ENCODE peak calls at places on chromosomes 16 and 17, in ten cellular contexts. W, N, T, P, M, B, Z, I, K and Y are unnamed samples.

GRCh38 chr17:32143525-32143865 is 1.2 kb downstream of the RHOT1 start:
- DNase-seq in W (no peak), N (no peak), T (no peak), P (no peak), M (no peak), B (no peak), Z (no peak), I (no peak), K (no peak), Y (no peak)

GRCh38 chr17:58006563-58006923 is 503 bp downstream of the SRSF1 start:
- DNase-seq in W (peak), N (peak), T (peak), P (peak), M (peak), B (peak), Z (peak), I (peak), K (peak), Y (peak)

GRCh38 chr17:2366747-2367494 is 29.6 kb downstream of the SGSM2 start:
- DNase-seq in W (no peak), N (no peak), T (no peak), P (no peak), M (peak), B (no peak), Z (no peak), I (no peak), K (peak), Y (no peak)

GRCh38 chr17:39704821-39705551 is 5.1 kb downstream of the ERBB2 start:
- DNase-seq in W (no peak), N (no peak), T (no peak), P (peak), M (no peak), B (no peak), Z (no peak), I (no peak), K (no peak), Y (no peak)

GRCh38 chr17:57344261-57344660 is 87.9 kb downstream of the MSI2 start:
- DNase-seq in W (no peak), N (no peak), T (no peak), P (no peak), M (no peak), B (no peak), Z (no peak), I (no peak), K (no peak), Y (no peak)

GRCh38 chr17:76261421-76262215 is 3.5 kb upstream of the UBALD2 start:
- DNase-seq in W (no peak), N (no peak), T (no peak), P (no peak), M (no peak), B (no peak), Z (no peak), I (peak), K (no peak), Y (no peak)

GRCh38 chr17:47818002-47818695 is 3.4 kb downstream of the OSBPL7 start:
- DNase-seq in W (no peak), N (no peak), T (no peak), P (no peak), M (peak), B (no peak), Z (no peak), I (no peak), K (peak), Y (no peak)

GRCh38 chr16:12290165-12290564 is 313.6 kb downstream of the SNX29 start:
- DNase-seq in W (no peak), N (no peak), T (no peak), P (no peak), M (no peak), B (no peak), Z (no peak), I (peak), K (no peak), Y (no peak)

GRCh38 chr17:37327341-37328090 is 48.3 kb upstream of the C17orf78 start:
- DNase-seq in W (no peak), N (no peak), T (peak), P (no peak), M (no peak), B (no peak), Z (no peak), I (no peak), K (no peak), Y (no peak)

GRCh38 chr17:16817201-16817600 is 127.2 kb downstream of the CCDC144A start:
- DNase-seq in W (no peak), N (no peak), T (no peak), P (no peak), M (no peak), B (no peak), Z (no peak), I (no peak), K (no peak), Y (no peak)

GRCh38 chr17:28470266-28471126 is 2.9 kb upstream of the SLC13A2 start:
- DNase-seq in W (peak), N (no peak), T (no peak), P (no peak), M (no peak), B (no peak), Z (no peak), I (no peak), K (no peak), Y (no peak)

GRCh38 chr17:77927777-77928518 is 30.6 kb upstream of the TNRC6C start:
- DNase-seq in W (no peak), N (peak), T (no peak), P (no peak), M (no peak), B (no peak), Z (no peak), I (no peak), K (no peak), Y (no peak)

GRCh38 chr16:69273009-69273408 is 38.1 kb upstream of the VPS4A start:
- DNase-seq in W (no peak), N (no peak), T (peak), P (no peak), M (no peak), B (no peak), Z (no peak), I (no peak), K (no peak), Y (no peak)

GRCh38 chr17:63571632-63572310 is 21.5 kb downstream of the DCAF7 start:
- DNase-seq in W (no peak), N (no peak), T (peak), P (no peak), M (no peak), B (no peak), Z (no peak), I (no peak), K (no peak), Y (no peak)

GRCh38 chr16:85128079-85128837 is 16.0 kb upstream of the CIBAR2 start:
- DNase-seq in W (no peak), N (no peak), T (no peak), P (no peak), M (no peak), B (no peak), Z (no peak), I (no peak), K (no peak), Y (no peak)

GRCh38 chr17:62875296-62875695 is 67.2 kb upstream of the MARCHF10 start:
- DNase-seq in W (no peak), N (no peak), T (no peak), P (no peak), M (no peak), B (no peak), Z (no peak), I (no peak), K (no peak), Y (no peak)

GRCh38 chr16:81357711-81358270 is 43.0 kb downstream of the GAN start:
- DNase-seq in W (no peak), N (no peak), T (no peak), P (no peak), M (no peak), B (no peak), Z (no peak), I (no peak), K (no peak), Y (no peak)

GRCh38 chr17:30824002-30824355 is 513 bp downstream of the CRLF3 start:
- DNase-seq in W (peak), N (peak), T (no peak), P (no peak), M (peak), B (no peak), Z (no peak), I (peak), K (no peak), Y (no peak)

DNA sequence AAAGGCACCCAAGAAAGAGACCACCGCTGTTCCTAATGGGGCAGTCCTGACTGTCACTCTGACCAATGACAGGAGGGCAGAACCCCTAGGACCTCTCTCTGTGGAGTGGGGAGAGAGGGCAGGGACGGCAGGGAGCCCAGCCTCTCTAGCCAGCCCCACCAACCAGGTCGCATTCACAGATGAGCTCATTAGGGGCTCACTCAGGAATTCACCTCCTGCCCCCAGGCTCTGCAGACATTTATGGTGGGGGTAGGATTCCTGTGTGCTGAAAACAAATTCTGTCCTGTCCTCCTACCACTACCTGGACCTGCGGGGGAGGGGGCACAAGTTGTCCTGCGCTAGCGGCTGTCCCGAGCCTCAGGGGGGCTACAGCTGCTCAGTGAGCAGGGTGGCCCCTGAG is 27.7 kb upstream of the GPRC5C start:
- DNase-seq in W (no peak), N (no peak), T (no peak), P (no peak), M (no peak), B (no peak), Z (no peak), I (no peak), K (no peak), Y (no peak)
- H3K27ac ChIP-seq in W (no peak), N (no peak), T (no peak), P (no peak), M (no peak), B (no peak), Z (no peak), I (no peak), K (no peak), Y (peak)

DNA sequence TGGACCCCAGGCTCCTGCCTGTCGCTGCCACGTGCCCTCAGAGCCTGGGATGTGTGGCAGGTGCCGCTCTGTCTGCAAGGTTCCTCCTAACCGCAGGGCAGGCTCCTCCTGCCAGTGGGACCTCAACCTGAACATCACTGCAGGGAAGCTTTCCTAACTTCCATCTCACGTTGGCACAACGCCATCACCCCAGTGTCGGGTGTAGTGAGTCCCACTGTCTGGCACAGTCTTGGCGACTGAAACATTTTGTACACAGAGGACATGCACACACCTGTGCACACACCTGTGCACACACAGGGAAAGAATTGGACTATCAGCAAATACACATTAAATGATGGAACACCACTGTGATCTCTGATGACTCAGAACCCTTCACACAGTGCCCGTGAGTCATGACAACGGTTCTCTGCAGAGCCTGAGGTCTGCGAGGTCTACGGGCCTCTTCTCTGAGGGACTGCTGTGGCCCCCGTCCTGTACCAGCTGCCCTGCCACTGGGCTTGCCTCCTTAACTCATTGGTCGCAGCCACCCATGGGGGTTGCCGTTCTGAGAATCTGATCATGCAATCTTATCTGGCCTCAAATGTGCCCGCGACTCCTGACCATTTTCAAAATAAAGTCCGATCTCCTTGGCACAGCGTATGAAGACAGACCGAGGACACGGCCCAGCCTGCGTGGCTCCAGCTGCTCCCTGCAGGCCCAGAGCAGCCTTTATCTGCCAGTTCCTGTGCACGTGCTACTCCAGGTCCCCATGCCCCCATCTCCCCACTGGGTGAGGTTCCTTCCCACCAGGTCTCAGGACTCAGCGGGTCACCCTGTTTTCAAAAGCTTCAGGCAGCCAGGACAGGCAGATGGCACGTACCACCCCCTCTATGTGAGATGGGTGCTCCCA is 7.6 kb downstream of the CCDC57 start:
- DNase-seq in W (peak), N (peak), T (no peak), P (no peak), M (no peak), B (no peak), Z (no peak), I (no peak), K (no peak), Y (no peak)
- H3K27ac ChIP-seq in W (peak), N (peak), T (peak), P (no peak), M (no peak), B (peak), Z (no peak), I (no peak), K (no peak), Y (no peak)

DNA sequence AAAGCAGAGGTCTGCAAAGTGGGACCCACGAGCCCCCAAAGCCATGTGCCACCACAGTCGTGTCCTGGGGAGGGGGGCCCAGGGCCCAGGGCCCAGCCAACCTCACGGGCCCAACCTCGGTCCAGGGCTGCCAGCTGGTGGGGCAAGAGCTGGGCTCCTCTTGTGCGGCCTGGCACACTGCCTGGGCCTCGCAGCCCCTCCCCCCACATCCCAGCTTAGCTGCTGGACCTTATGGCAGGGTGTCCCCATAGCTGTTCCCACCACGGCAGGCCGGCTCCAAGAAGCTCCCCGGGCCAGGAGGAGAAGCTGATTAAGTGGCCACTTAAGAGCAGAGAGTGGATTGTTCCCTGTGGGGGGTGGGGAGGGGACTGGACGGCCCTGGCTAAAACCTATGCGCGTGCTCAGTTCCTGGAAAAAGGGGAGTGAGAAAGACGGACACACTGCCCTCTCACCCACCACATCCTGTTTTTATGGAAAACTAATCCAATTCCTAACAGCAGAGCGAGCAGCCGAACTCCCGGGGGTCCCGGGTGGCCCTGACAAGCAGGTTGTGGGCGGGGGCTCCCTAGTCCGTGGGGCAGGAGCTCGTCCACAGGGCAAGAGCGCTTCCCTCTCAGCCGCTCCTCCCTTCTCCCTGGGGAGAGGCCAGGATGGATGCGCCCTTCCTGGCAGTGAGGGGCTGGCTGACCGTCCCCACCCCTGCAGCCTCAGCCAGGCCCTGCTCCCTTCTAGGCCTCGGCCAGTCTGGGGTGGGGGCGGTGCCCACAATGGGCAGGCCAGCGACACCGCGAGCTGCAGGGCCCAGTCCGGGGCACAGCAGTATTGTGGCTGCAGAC is 16.8 kb downstream of the PIEZO1 start:
- DNase-seq in W (peak), N (peak), T (no peak), P (peak), M (peak), B (no peak), Z (no peak), I (no peak), K (peak), Y (peak)
- H3K27ac ChIP-seq in W (no peak), N (no peak), T (peak), P (peak), M (no peak), B (no peak), Z (peak), I (no peak), K (no peak), Y (no peak)

DNA sequence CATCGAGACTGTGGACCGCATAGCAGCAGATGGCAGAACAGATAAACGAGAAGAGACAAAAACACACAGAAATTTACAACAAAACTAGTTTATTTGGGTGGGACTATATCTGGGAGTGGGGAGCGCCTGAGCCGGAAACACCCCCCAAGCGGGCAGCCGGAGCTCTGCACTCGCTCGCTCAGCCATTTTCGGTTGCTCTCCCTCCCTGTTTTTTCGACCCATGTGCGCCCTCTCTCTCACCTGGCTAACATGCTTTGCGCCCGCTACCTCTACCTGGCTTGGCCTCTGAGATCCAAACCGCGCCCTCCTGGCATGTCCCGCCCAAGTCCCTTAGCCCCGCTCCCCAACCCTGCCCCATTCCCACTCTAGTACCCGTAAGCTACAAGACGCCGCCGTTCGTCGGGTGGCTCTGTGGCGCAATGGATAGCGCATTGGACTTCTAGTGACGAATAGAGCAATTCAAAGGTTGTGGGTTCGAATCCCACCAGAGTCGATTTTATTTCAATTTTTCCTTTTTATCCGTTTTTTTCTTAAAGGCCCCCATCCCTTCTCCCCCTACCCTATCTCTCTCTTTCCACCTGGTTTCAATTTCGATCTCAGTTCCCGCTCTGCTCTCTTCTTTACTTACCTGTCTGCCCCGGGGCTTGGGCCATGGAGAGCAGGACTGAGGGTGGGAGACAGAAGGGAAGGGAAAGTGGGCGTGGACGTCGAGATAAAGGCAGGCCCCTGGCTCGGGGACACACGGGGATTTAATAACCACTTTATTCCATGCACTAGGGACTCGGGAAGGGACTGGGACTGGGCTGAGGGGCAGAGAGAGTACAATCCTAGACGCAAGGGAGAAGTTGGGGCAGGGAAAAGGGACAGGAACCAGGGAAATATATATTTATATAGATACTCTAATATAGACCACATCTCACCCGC is 2.5 kb upstream of the ALOXE3 start:
- DNase-seq in W (peak), N (peak), T (no peak), P (peak), M (peak), B (no peak), Z (peak), I (peak), K (peak), Y (peak)
- H3K27ac ChIP-seq in W (peak), N (peak), T (no peak), P (peak), M (peak), B (peak), Z (peak), I (peak), K (no peak), Y (peak)